ENCODE peak calls at places on chromosomes 5 and 9, in four cellular contexts. One of them, this sample, is unnamed.
A peak's percentile ranks its signal among the peaks of the same experiment; 100 is the strongest.

GRCh38 chr9:135817951-135818717 is 89.2 kb downstream of the CAMSAP1 start:
- DNase-seq in PC-3: no peak
- DNase-seq in dorsolateral prefrontal cortex: no peak
- DNase-seq in CD4-positive, alpha-beta T cell: no peak
- DNase-seq in this sample: no peak

GRCh38 chr5:86909896-86910295 is 292.2 kb downstream of the COX7C start:
- DNase-seq in dorsolateral prefrontal cortex: no peak
- DNase-seq in CD4-positive, alpha-beta T cell: no peak
- DNase-seq in PC-3: peak; percentile 90
- DNase-seq in this sample: no peak

GRCh38 chr5:95731571-95732554 is 727 bp downstream of the RHOBTB3 start:
- DNase-seq in PC-3: peak; percentile 18
- DNase-seq in dorsolateral prefrontal cortex: no peak
- DNase-seq in CD4-positive, alpha-beta T cell: peak; percentile 40
- DNase-seq in this sample: peak; percentile 69

GRCh38 chr9:129624168-129624759 is 1.7 kb upstream of the NTMT1 start:
- DNase-seq in PC-3: peak; percentile 58
- DNase-seq in CD4-positive, alpha-beta T cell: peak; percentile 73
- DNase-seq in dorsolateral prefrontal cortex: no peak
- DNase-seq in this sample: peak; percentile 82

GRCh38 chr5:130546216-130546615 is 618.8 kb downstream of the HINT1 start:
- DNase-seq in dorsolateral prefrontal cortex: no peak
- DNase-seq in CD4-positive, alpha-beta T cell: no peak
- DNase-seq in PC-3: peak; percentile 66
- DNase-seq in this sample: no peak

GRCh38 chr9:92635760-92636159 is 34.2 kb downstream of the IPPK start:
- DNase-seq in CD4-positive, alpha-beta T cell: no peak
- DNase-seq in PC-3: no peak
- DNase-seq in dorsolateral prefrontal cortex: no peak
- DNase-seq in this sample: no peak

GRCh38 chr9:86772289-86772982 is 174.9 kb downstream of the GAS1 start:
- DNase-seq in CD4-positive, alpha-beta T cell: no peak
- DNase-seq in PC-3: no peak
- DNase-seq in dorsolateral prefrontal cortex: no peak
- DNase-seq in this sample: no peak

GRCh38 chr5:143701476-143701875 is 110.5 kb upstream of the HMHB1 start:
- DNase-seq in dorsolateral prefrontal cortex: no peak
- DNase-seq in CD4-positive, alpha-beta T cell: no peak
- DNase-seq in PC-3: no peak
- DNase-seq in this sample: no peak

GRCh38 chr5:167797933-167798332 is 493.5 kb upstream of the WWC1 start:
- DNase-seq in dorsolateral prefrontal cortex: no peak
- DNase-seq in CD4-positive, alpha-beta T cell: no peak
- DNase-seq in PC-3: no peak
- DNase-seq in this sample: no peak

GRCh38 chr5:8585230-8586018 is 716.5 kb downstream of the MTRR start:
- DNase-seq in dorsolateral prefrontal cortex: no peak
- DNase-seq in PC-3: peak; percentile 31
- DNase-seq in CD4-positive, alpha-beta T cell: no peak
- DNase-seq in this sample: no peak

GRCh38 chr9:76667521-76667957 is 96.7 kb upstream of the PCA3 start:
- DNase-seq in CD4-positive, alpha-beta T cell: no peak
- DNase-seq in dorsolateral prefrontal cortex: no peak
- DNase-seq in PC-3: no peak
- DNase-seq in this sample: no peak

GRCh38 chr5:161660806-161661205 is 24.7 kb upstream of the GABRA6 start:
- DNase-seq in PC-3: no peak
- DNase-seq in dorsolateral prefrontal cortex: no peak
- DNase-seq in CD4-positive, alpha-beta T cell: no peak
- DNase-seq in this sample: no peak

GRCh38 chr9:92610470-92611420 is 59.2 kb downstream of the IPPK start:
- DNase-seq in CD4-positive, alpha-beta T cell: no peak
- DNase-seq in PC-3: no peak
- DNase-seq in dorsolateral prefrontal cortex: no peak
- DNase-seq in this sample: no peak

GRCh38 chr9:3549243-3549642 is 23.4 kb upstream of the RFX3 start:
- DNase-seq in dorsolateral prefrontal cortex: no peak
- DNase-seq in PC-3: no peak
- DNase-seq in CD4-positive, alpha-beta T cell: no peak
- DNase-seq in this sample: peak; percentile 35

GRCh38 chr5:43044181-43044914 is 4.2 kb upstream of the ANXA2R start:
- DNase-seq in PC-3: peak; percentile 81
- DNase-seq in CD4-positive, alpha-beta T cell: no peak
- DNase-seq in dorsolateral prefrontal cortex: no peak
- DNase-seq in this sample: no peak

GRCh38 chr5:31131381-31131811 is 62.1 kb upstream of the CDH6 start:
- DNase-seq in dorsolateral prefrontal cortex: no peak
- DNase-seq in PC-3: peak; percentile 70
- DNase-seq in CD4-positive, alpha-beta T cell: no peak
- DNase-seq in this sample: no peak

GRCh38 chr5:54804521-54804920 is 180.9 kb downstream of the ESM1 start:
- DNase-seq in dorsolateral prefrontal cortex: no peak
- DNase-seq in CD4-positive, alpha-beta T cell: no peak
- DNase-seq in PC-3: no peak
- DNase-seq in this sample: no peak

GRCh38 chr9:12699529-12699928 is 6.3 kb downstream of the TYRP1 start:
- DNase-seq in CD4-positive, alpha-beta T cell: no peak
- DNase-seq in dorsolateral prefrontal cortex: no peak
- DNase-seq in PC-3: peak; percentile 25
- DNase-seq in this sample: no peak

GRCh38 chr5:111099058-111099778 is 7.1 kb downstream of the WDR36 start:
- DNase-seq in dorsolateral prefrontal cortex: no peak
- DNase-seq in PC-3: no peak
- DNase-seq in CD4-positive, alpha-beta T cell: no peak
- DNase-seq in this sample: no peak

GRCh38 chr9:71929791-71930440 is 18.5 kb downstream of the C9orf85 start:
- DNase-seq in PC-3: peak; percentile 12
- DNase-seq in CD4-positive, alpha-beta T cell: no peak
- DNase-seq in dorsolateral prefrontal cortex: no peak
- DNase-seq in this sample: no peak

GRCh38 chr9:130893250-130894101 is 3.1 kb downstream of the QRFP start:
- DNase-seq in dorsolateral prefrontal cortex: no peak
- DNase-seq in PC-3: no peak
- DNase-seq in CD4-positive, alpha-beta T cell: no peak
- DNase-seq in this sample: peak; percentile 55

GRCh38 chr5:94545870-94546625 is 72.4 kb downstream of the KIAA0825 start:
- DNase-seq in CD4-positive, alpha-beta T cell: no peak
- DNase-seq in PC-3: no peak
- DNase-seq in dorsolateral prefrontal cortex: no peak
- DNase-seq in this sample: no peak

GRCh38 chr5:93800988-93801811 is 59.8 kb upstream of the POU5F2 start:
- DNase-seq in dorsolateral prefrontal cortex: no peak
- DNase-seq in PC-3: peak; percentile 90
- DNase-seq in CD4-positive, alpha-beta T cell: no peak
- DNase-seq in this sample: peak; percentile 39

GRCh38 chr5:178386532-178386931 is 153.9 kb upstream of the PHYKPL start:
- DNase-seq in PC-3: no peak
- DNase-seq in dorsolateral prefrontal cortex: peak; percentile 7
- DNase-seq in CD4-positive, alpha-beta T cell: no peak
- DNase-seq in this sample: no peak

GRCh38 chr9:83622433-83622813 is 520 bp upstream of the IDNK start:
- DNase-seq in PC-3: no peak
- DNase-seq in CD4-positive, alpha-beta T cell: no peak
- DNase-seq in dorsolateral prefrontal cortex: no peak
- DNase-seq in this sample: no peak

GRCh38 chr9:73715591-73715990 is 563.9 kb downstream of the ANXA1 start:
- DNase-seq in CD4-positive, alpha-beta T cell: no peak
- DNase-seq in PC-3: no peak
- DNase-seq in dorsolateral prefrontal cortex: no peak
- DNase-seq in this sample: no peak

GRCh38 chr9:81268048-81268447 is 421.3 kb downstream of the TLE1 start:
- DNase-seq in PC-3: peak; percentile 2
- DNase-seq in dorsolateral prefrontal cortex: no peak
- DNase-seq in CD4-positive, alpha-beta T cell: no peak
- DNase-seq in this sample: no peak

GRCh38 chr9:93219692-93220091 is 35.8 kb downstream of the WNK2 start:
- DNase-seq in PC-3: no peak
- DNase-seq in dorsolateral prefrontal cortex: no peak
- DNase-seq in CD4-positive, alpha-beta T cell: no peak
- DNase-seq in this sample: no peak

GRCh38 chr9:134532084-134532483 is 109.5 kb upstream of the COL5A1 start:
- DNase-seq in PC-3: no peak
- DNase-seq in CD4-positive, alpha-beta T cell: peak; percentile 2
- DNase-seq in dorsolateral prefrontal cortex: no peak
- DNase-seq in this sample: no peak
- H3K27me3 ChIP-seq in PC-3: no peaks in the 10 kb centered on the region
- H3K27me3 ChIP-seq in CD4-positive, alpha-beta T cell: no peaks in the 10 kb centered on the region
- H3K27me3 ChIP-seq in dorsolateral prefrontal cortex: no peaks in the 10 kb centered on the region
- H3K27me3 ChIP-seq in this sample: no peaks in the 10 kb centered on the region

GRCh38 chr5:36090033-36090432 is 23.4 kb upstream of the UGT3A2 start:
- DNase-seq in PC-3: peak; percentile 57
- DNase-seq in CD4-positive, alpha-beta T cell: no peak
- DNase-seq in dorsolateral prefrontal cortex: no peak
- DNase-seq in this sample: peak; percentile 31
- TF ChIP-seq CTCF in PC-3: peak; percentile 56
- TF ChIP-seq CTCF in CD4-positive, alpha-beta T cell: no peak
- TF ChIP-seq CTCF in dorsolateral prefrontal cortex: no peak
- TF ChIP-seq CTCF in this sample: peak; percentile 62

GRCh38 chr9:137156567-137157375 is 13.1 kb downstream of the LRRC26 start:
- DNase-seq in dorsolateral prefrontal cortex: peak; percentile 71
- DNase-seq in CD4-positive, alpha-beta T cell: peak; percentile 63
- DNase-seq in PC-3: peak; percentile 39
- DNase-seq in this sample: peak; percentile 54

GRCh38 chr9:137159105-137160053 is 10.5 kb downstream of the LRRC26 start:
- DNase-seq in PC-3: no peak
- DNase-seq in dorsolateral prefrontal cortex: no peak
- DNase-seq in CD4-positive, alpha-beta T cell: no peak
- DNase-seq in this sample: no peak

GRCh38 chr9:137160054-137160425 is 9.8 kb downstream of the LRRC26 start:
- DNase-seq in PC-3: no peak
- DNase-seq in CD4-positive, alpha-beta T cell: no peak
- DNase-seq in dorsolateral prefrontal cortex: no peak
- DNase-seq in this sample: no peak

GRCh38 chr9:137157618-137158502 is 12.0 kb downstream of the LRRC26 start:
- DNase-seq in dorsolateral prefrontal cortex: peak; percentile 82
- DNase-seq in PC-3: no peak
- DNase-seq in CD4-positive, alpha-beta T cell: no peak
- DNase-seq in this sample: no peak

DNA sequence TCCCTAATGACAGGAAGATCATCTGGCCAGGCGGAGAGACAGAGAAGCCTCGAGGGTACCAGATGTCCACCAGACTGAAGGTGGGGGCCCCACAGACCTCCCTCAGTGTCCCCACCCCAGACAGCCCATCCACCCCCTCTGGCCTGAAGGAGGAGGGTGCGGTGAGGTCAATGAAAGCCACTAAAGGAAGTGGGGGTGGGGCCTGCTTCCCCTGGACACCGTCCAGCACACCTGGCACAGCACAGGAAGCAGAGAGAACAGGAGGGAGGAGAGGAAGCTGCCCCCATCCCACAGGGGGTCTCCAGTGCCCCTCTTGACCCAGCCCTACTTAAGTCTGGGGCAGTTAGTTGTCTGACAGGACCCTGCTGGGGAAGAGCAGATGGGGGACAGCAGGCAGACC is 11.2 kb downstream of the LRRC26 start:
- DNase-seq in CD4-positive, alpha-beta T cell: no peak
- DNase-seq in PC-3: no peak
- DNase-seq in dorsolateral prefrontal cortex: no peak
- DNase-seq in this sample: no peak
- H3K27me3 ChIP-seq in CD4-positive, alpha-beta T cell: peaks cover 53% of the 10 kb centered on the region
- H3K27me3 ChIP-seq in PC-3: peaks cover 17% of the 10 kb centered on the region
- H3K27me3 ChIP-seq in dorsolateral prefrontal cortex: peaks cover 28% of the 10 kb centered on the region
- H3K27me3 ChIP-seq in this sample: peaks cover under 1% of the 10 kb centered on the region

DNA sequence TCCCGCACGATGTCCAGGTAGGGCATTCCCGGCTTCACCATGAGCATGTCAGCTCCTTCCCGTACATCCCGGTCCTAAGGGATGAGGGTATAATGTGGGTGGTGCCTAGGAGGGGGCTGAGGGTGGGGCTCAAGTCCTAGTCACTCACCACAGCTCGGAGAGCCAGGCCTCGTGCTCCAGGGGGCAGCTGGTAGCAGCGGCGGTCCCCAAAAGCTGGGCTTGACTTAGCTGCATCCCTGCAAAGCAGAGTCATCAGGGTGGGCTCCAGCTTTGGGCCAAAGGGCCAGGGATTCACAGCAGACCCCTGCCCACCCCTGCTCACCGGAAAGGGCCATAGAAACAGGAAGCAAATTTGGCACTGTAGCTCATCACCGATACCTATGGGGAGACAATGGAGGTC is 11.6 kb downstream of the ALAD start:
- DNase-seq in CD4-positive, alpha-beta T cell: no peak
- DNase-seq in PC-3: no peak
- DNase-seq in dorsolateral prefrontal cortex: no peak
- DNase-seq in this sample: no peak
- TF ChIP-seq CTCF in CD4-positive, alpha-beta T cell: no peak
- TF ChIP-seq CTCF in PC-3: no peak
- TF ChIP-seq CTCF in dorsolateral prefrontal cortex: no peak
- TF ChIP-seq CTCF in this sample: no peak

GRCh38 chr5:176860381-176860780 is 38.8 kb downstream of the HK3 start:
- DNase-seq in PC-3: no peak
- DNase-seq in dorsolateral prefrontal cortex: no peak
- DNase-seq in CD4-positive, alpha-beta T cell: no peak
- DNase-seq in this sample: no peak
- H3K27me3 ChIP-seq in PC-3: peaks cover 8% of the 10 kb centered on the region
- H3K27me3 ChIP-seq in dorsolateral prefrontal cortex: no peaks in the 10 kb centered on the region
- H3K27me3 ChIP-seq in CD4-positive, alpha-beta T cell: peaks cover 33% of the 10 kb centered on the region
- H3K27me3 ChIP-seq in this sample: no peaks in the 10 kb centered on the region

DNA sequence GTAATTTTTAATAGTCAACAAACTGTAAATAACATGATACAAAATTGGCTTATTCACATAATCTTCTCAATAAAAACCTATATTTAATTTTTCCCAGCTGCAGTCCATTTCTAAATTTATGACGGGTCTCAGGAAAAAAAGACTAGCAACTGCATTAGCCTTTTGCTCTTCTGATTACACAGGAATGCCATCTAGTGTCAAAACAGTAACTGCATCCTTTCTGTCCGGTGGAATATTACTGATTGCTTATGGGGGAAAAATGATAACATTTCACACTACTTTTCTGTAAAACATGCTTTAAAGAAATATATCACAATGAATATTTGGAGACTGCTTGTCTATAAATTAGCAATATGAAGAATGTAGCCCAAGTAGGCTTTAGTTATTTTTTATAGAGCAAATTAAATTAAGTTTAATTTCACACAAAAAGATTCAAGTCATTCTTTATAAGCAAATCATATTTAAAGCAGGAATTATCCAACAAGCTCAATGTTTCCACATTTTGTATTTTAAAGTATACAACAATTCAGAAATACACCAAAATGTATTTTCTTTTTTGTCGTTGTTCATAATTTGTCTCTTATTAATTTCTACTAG is 534.7 kb downstream of the CDH10 start:
- DNase-seq in dorsolateral prefrontal cortex: no peak
- DNase-seq in CD4-positive, alpha-beta T cell: no peak
- DNase-seq in PC-3: peak; percentile 72
- DNase-seq in this sample: no peak
- TF ChIP-seq CTCF in dorsolateral prefrontal cortex: peak; percentile 18
- TF ChIP-seq CTCF in CD4-positive, alpha-beta T cell: no peak
- TF ChIP-seq CTCF in PC-3: peak; percentile 94
- TF ChIP-seq CTCF in this sample: peak; percentile 87